ENCODE peak calls at places on chromosomes 2 and 18, in seven cellular contexts. One of them, this sample, is unnamed.

GRCh38 chr2:127612111-127612822 is 33.7 kb upstream of the GPR17 start:
- DNase-seq in activated CD8-positive, alpha-beta memory T cell treated with anti-CD3 and anti-CD28 coated beads, Interleukin-2, amount 50 U/mL, for 48 hours: peak
- DNase-seq in amygdala: no peak
- DNase-seq in fibroblast of the aortic adventitia: no peak
- DNase-seq in iPS-NIHi11: no peak
- DNase-seq in stimulated activated CD8-positive, alpha-beta memory T cell treated with anti-CD3 and anti-CD28 coated beads, Interleukin-12 subunit alpha, Interleukin-12 subunit beta, amount 100 ng/mL, for 4 hours: no peak
- DNase-seq in colonic mucosa: no peak
- DNase-seq in this sample: no peak

GRCh38 chr2:135689679-135690078 is 52.0 kb upstream of the UBXN4 start:
- DNase-seq in activated CD8-positive, alpha-beta memory T cell treated with anti-CD3 and anti-CD28 coated beads, Interleukin-2, amount 50 U/mL, for 48 hours: no peak
- DNase-seq in amygdala: no peak
- DNase-seq in fibroblast of the aortic adventitia: no peak
- DNase-seq in iPS-NIHi11: no peak
- DNase-seq in stimulated activated CD8-positive, alpha-beta memory T cell treated with anti-CD3 and anti-CD28 coated beads, Interleukin-12 subunit alpha, Interleukin-12 subunit beta, amount 100 ng/mL, for 4 hours: no peak
- DNase-seq in colonic mucosa: no peak
- DNase-seq in this sample: no peak

GRCh38 chr2:55954306-55955035 is 30.9 kb upstream of the EFEMP1 start:
- DNase-seq in activated CD8-positive, alpha-beta memory T cell treated with anti-CD3 and anti-CD28 coated beads, Interleukin-2, amount 50 U/mL, for 48 hours: no peak
- DNase-seq in amygdala: no peak
- DNase-seq in fibroblast of the aortic adventitia: peak
- DNase-seq in iPS-NIHi11: no peak
- DNase-seq in stimulated activated CD8-positive, alpha-beta memory T cell treated with anti-CD3 and anti-CD28 coated beads, Interleukin-12 subunit alpha, Interleukin-12 subunit beta, amount 100 ng/mL, for 4 hours: no peak
- DNase-seq in colonic mucosa: no peak
- DNase-seq in this sample: peak

GRCh38 chr18:55603775-55604174 is 15.8 kb upstream of the TCF4 start:
- DNase-seq in activated CD8-positive, alpha-beta memory T cell treated with anti-CD3 and anti-CD28 coated beads, Interleukin-2, amount 50 U/mL, for 48 hours: no peak
- DNase-seq in amygdala: no peak
- DNase-seq in fibroblast of the aortic adventitia: no peak
- DNase-seq in iPS-NIHi11: no peak
- DNase-seq in stimulated activated CD8-positive, alpha-beta memory T cell treated with anti-CD3 and anti-CD28 coated beads, Interleukin-12 subunit alpha, Interleukin-12 subunit beta, amount 100 ng/mL, for 4 hours: no peak
- DNase-seq in colonic mucosa: no peak
- DNase-seq in this sample: no peak

GRCh38 chr2:15939556-15939853 is 845 bp upstream of the MYCN start:
- DNase-seq in activated CD8-positive, alpha-beta memory T cell treated with anti-CD3 and anti-CD28 coated beads, Interleukin-2, amount 50 U/mL, for 48 hours: peak
- DNase-seq in amygdala: no peak
- DNase-seq in fibroblast of the aortic adventitia: no peak
- DNase-seq in iPS-NIHi11: peak
- DNase-seq in stimulated activated CD8-positive, alpha-beta memory T cell treated with anti-CD3 and anti-CD28 coated beads, Interleukin-12 subunit alpha, Interleukin-12 subunit beta, amount 100 ng/mL, for 4 hours: no peak
- DNase-seq in colonic mucosa: no peak
- DNase-seq in this sample: no peak

GRCh38 chr2:155418753-155419152 is 720.3 kb downstream of the KCNJ3 start:
- DNase-seq in activated CD8-positive, alpha-beta memory T cell treated with anti-CD3 and anti-CD28 coated beads, Interleukin-2, amount 50 U/mL, for 48 hours: no peak
- DNase-seq in amygdala: no peak
- DNase-seq in fibroblast of the aortic adventitia: no peak
- DNase-seq in iPS-NIHi11: no peak
- DNase-seq in stimulated activated CD8-positive, alpha-beta memory T cell treated with anti-CD3 and anti-CD28 coated beads, Interleukin-12 subunit alpha, Interleukin-12 subunit beta, amount 100 ng/mL, for 4 hours: no peak
- DNase-seq in colonic mucosa: no peak
- DNase-seq in this sample: no peak

GRCh38 chr2:55511508-55512124 is 7.9 kb upstream of the CFAP36 start:
- DNase-seq in activated CD8-positive, alpha-beta memory T cell treated with anti-CD3 and anti-CD28 coated beads, Interleukin-2, amount 50 U/mL, for 48 hours: no peak
- DNase-seq in amygdala: no peak
- DNase-seq in fibroblast of the aortic adventitia: peak
- DNase-seq in iPS-NIHi11: peak
- DNase-seq in stimulated activated CD8-positive, alpha-beta memory T cell treated with anti-CD3 and anti-CD28 coated beads, Interleukin-12 subunit alpha, Interleukin-12 subunit beta, amount 100 ng/mL, for 4 hours: no peak
- DNase-seq in colonic mucosa: no peak
- DNase-seq in this sample: peak

GRCh38 chr2:239881561-239882320 is 143.4 kb downstream of the NDUFA10 start:
- DNase-seq in activated CD8-positive, alpha-beta memory T cell treated with anti-CD3 and anti-CD28 coated beads, Interleukin-2, amount 50 U/mL, for 48 hours: peak
- DNase-seq in amygdala: no peak
- DNase-seq in fibroblast of the aortic adventitia: peak
- DNase-seq in iPS-NIHi11: no peak
- DNase-seq in stimulated activated CD8-positive, alpha-beta memory T cell treated with anti-CD3 and anti-CD28 coated beads, Interleukin-12 subunit alpha, Interleukin-12 subunit beta, amount 100 ng/mL, for 4 hours: no peak
- DNase-seq in colonic mucosa: peak
- DNase-seq in this sample: peak

GRCh38 chr2:146388757-146389156 is 1456.1 kb upstream of the ACVR2A start:
- DNase-seq in activated CD8-positive, alpha-beta memory T cell treated with anti-CD3 and anti-CD28 coated beads, Interleukin-2, amount 50 U/mL, for 48 hours: no peak
- DNase-seq in amygdala: no peak
- DNase-seq in fibroblast of the aortic adventitia: no peak
- DNase-seq in iPS-NIHi11: no peak
- DNase-seq in stimulated activated CD8-positive, alpha-beta memory T cell treated with anti-CD3 and anti-CD28 coated beads, Interleukin-12 subunit alpha, Interleukin-12 subunit beta, amount 100 ng/mL, for 4 hours: no peak
- DNase-seq in colonic mucosa: no peak
- DNase-seq in this sample: peak

GRCh38 chr18:12391487-12392136 is 14.6 kb upstream of the AFG3L2 start:
- DNase-seq in activated CD8-positive, alpha-beta memory T cell treated with anti-CD3 and anti-CD28 coated beads, Interleukin-2, amount 50 U/mL, for 48 hours: no peak
- DNase-seq in amygdala: peak
- DNase-seq in fibroblast of the aortic adventitia: peak
- DNase-seq in iPS-NIHi11: peak
- DNase-seq in stimulated activated CD8-positive, alpha-beta memory T cell treated with anti-CD3 and anti-CD28 coated beads, Interleukin-12 subunit alpha, Interleukin-12 subunit beta, amount 100 ng/mL, for 4 hours: no peak
- DNase-seq in colonic mucosa: peak
- DNase-seq in this sample: peak

GRCh38 chr18:77763530-77763929 is 513.9 kb downstream of the GALR1 start:
- DNase-seq in activated CD8-positive, alpha-beta memory T cell treated with anti-CD3 and anti-CD28 coated beads, Interleukin-2, amount 50 U/mL, for 48 hours: no peak
- DNase-seq in amygdala: no peak
- DNase-seq in fibroblast of the aortic adventitia: no peak
- DNase-seq in iPS-NIHi11: no peak
- DNase-seq in stimulated activated CD8-positive, alpha-beta memory T cell treated with anti-CD3 and anti-CD28 coated beads, Interleukin-12 subunit alpha, Interleukin-12 subunit beta, amount 100 ng/mL, for 4 hours: no peak
- DNase-seq in colonic mucosa: no peak
- DNase-seq in this sample: no peak

GRCh38 chr2:70412294-70413075 is 110.6 kb upstream of the FAM136A start:
- DNase-seq in activated CD8-positive, alpha-beta memory T cell treated with anti-CD3 and anti-CD28 coated beads, Interleukin-2, amount 50 U/mL, for 48 hours: no peak
- DNase-seq in amygdala: no peak
- DNase-seq in fibroblast of the aortic adventitia: peak
- DNase-seq in iPS-NIHi11: no peak
- DNase-seq in stimulated activated CD8-positive, alpha-beta memory T cell treated with anti-CD3 and anti-CD28 coated beads, Interleukin-12 subunit alpha, Interleukin-12 subunit beta, amount 100 ng/mL, for 4 hours: no peak
- DNase-seq in colonic mucosa: no peak
- DNase-seq in this sample: peak

GRCh38 chr18:70452501-70452900 is 163.7 kb downstream of the SOCS6 start:
- DNase-seq in activated CD8-positive, alpha-beta memory T cell treated with anti-CD3 and anti-CD28 coated beads, Interleukin-2, amount 50 U/mL, for 48 hours: no peak
- DNase-seq in amygdala: no peak
- DNase-seq in fibroblast of the aortic adventitia: no peak
- DNase-seq in iPS-NIHi11: no peak
- DNase-seq in stimulated activated CD8-positive, alpha-beta memory T cell treated with anti-CD3 and anti-CD28 coated beads, Interleukin-12 subunit alpha, Interleukin-12 subunit beta, amount 100 ng/mL, for 4 hours: no peak
- DNase-seq in colonic mucosa: no peak
- DNase-seq in this sample: no peak

GRCh38 chr2:108935231-108935863 is 53.7 kb downstream of the EDAR start:
- DNase-seq in activated CD8-positive, alpha-beta memory T cell treated with anti-CD3 and anti-CD28 coated beads, Interleukin-2, amount 50 U/mL, for 48 hours: no peak
- DNase-seq in amygdala: no peak
- DNase-seq in fibroblast of the aortic adventitia: no peak
- DNase-seq in iPS-NIHi11: no peak
- DNase-seq in stimulated activated CD8-positive, alpha-beta memory T cell treated with anti-CD3 and anti-CD28 coated beads, Interleukin-12 subunit alpha, Interleukin-12 subunit beta, amount 100 ng/mL, for 4 hours: no peak
- DNase-seq in colonic mucosa: no peak
- DNase-seq in this sample: no peak

GRCh38 chr2:179876266-179876665 is 14.9 kb upstream of the ZNF385B start:
- DNase-seq in activated CD8-positive, alpha-beta memory T cell treated with anti-CD3 and anti-CD28 coated beads, Interleukin-2, amount 50 U/mL, for 48 hours: no peak
- DNase-seq in amygdala: no peak
- DNase-seq in fibroblast of the aortic adventitia: no peak
- DNase-seq in iPS-NIHi11: no peak
- DNase-seq in stimulated activated CD8-positive, alpha-beta memory T cell treated with anti-CD3 and anti-CD28 coated beads, Interleukin-12 subunit alpha, Interleukin-12 subunit beta, amount 100 ng/mL, for 4 hours: no peak
- DNase-seq in colonic mucosa: no peak
- DNase-seq in this sample: peak

GRCh38 chr2:181857471-181857870 is 34.1 kb upstream of the ITPRID2 start:
- DNase-seq in activated CD8-positive, alpha-beta memory T cell treated with anti-CD3 and anti-CD28 coated beads, Interleukin-2, amount 50 U/mL, for 48 hours: no peak
- DNase-seq in amygdala: no peak
- DNase-seq in fibroblast of the aortic adventitia: no peak
- DNase-seq in iPS-NIHi11: no peak
- DNase-seq in stimulated activated CD8-positive, alpha-beta memory T cell treated with anti-CD3 and anti-CD28 coated beads, Interleukin-12 subunit alpha, Interleukin-12 subunit beta, amount 100 ng/mL, for 4 hours: no peak
- DNase-seq in colonic mucosa: no peak
- DNase-seq in this sample: peak

GRCh38 chr2:31248139-31248538 is 14.2 kb downstream of the EHD3 start:
- DNase-seq in activated CD8-positive, alpha-beta memory T cell treated with anti-CD3 and anti-CD28 coated beads, Interleukin-2, amount 50 U/mL, for 48 hours: no peak
- DNase-seq in amygdala: no peak
- DNase-seq in fibroblast of the aortic adventitia: no peak
- DNase-seq in iPS-NIHi11: no peak
- DNase-seq in stimulated activated CD8-positive, alpha-beta memory T cell treated with anti-CD3 and anti-CD28 coated beads, Interleukin-12 subunit alpha, Interleukin-12 subunit beta, amount 100 ng/mL, for 4 hours: no peak
- DNase-seq in colonic mucosa: no peak
- DNase-seq in this sample: no peak

GRCh38 chr2:108615480-108616090 is 81.3 kb downstream of the LIMS1 start:
- DNase-seq in activated CD8-positive, alpha-beta memory T cell treated with anti-CD3 and anti-CD28 coated beads, Interleukin-2, amount 50 U/mL, for 48 hours: no peak
- DNase-seq in amygdala: no peak
- DNase-seq in fibroblast of the aortic adventitia: no peak
- DNase-seq in iPS-NIHi11: no peak
- DNase-seq in stimulated activated CD8-positive, alpha-beta memory T cell treated with anti-CD3 and anti-CD28 coated beads, Interleukin-12 subunit alpha, Interleukin-12 subunit beta, amount 100 ng/mL, for 4 hours: no peak
- DNase-seq in colonic mucosa: no peak
- DNase-seq in this sample: no peak

GRCh38 chr2:238462782-238463396 is 36.2 kb downstream of the ASB1 start:
- DNase-seq in activated CD8-positive, alpha-beta memory T cell treated with anti-CD3 and anti-CD28 coated beads, Interleukin-2, amount 50 U/mL, for 48 hours: no peak
- DNase-seq in amygdala: no peak
- DNase-seq in fibroblast of the aortic adventitia: peak
- DNase-seq in iPS-NIHi11: peak
- DNase-seq in stimulated activated CD8-positive, alpha-beta memory T cell treated with anti-CD3 and anti-CD28 coated beads, Interleukin-12 subunit alpha, Interleukin-12 subunit beta, amount 100 ng/mL, for 4 hours: no peak
- DNase-seq in colonic mucosa: no peak
- DNase-seq in this sample: peak

GRCh38 chr18:75408554-75409506 is 18.7 kb downstream of the SMIM21 start:
- DNase-seq in activated CD8-positive, alpha-beta memory T cell treated with anti-CD3 and anti-CD28 coated beads, Interleukin-2, amount 50 U/mL, for 48 hours: peak
- DNase-seq in amygdala: no peak
- DNase-seq in fibroblast of the aortic adventitia: peak
- DNase-seq in iPS-NIHi11: no peak
- DNase-seq in stimulated activated CD8-positive, alpha-beta memory T cell treated with anti-CD3 and anti-CD28 coated beads, Interleukin-12 subunit alpha, Interleukin-12 subunit beta, amount 100 ng/mL, for 4 hours: no peak
- DNase-seq in colonic mucosa: no peak
- DNase-seq in this sample: peak